ENCODE peak calls at places on chromosomes 11 and 22, in four cellular contexts. T is ovary, Q is endothelial cell, B is HFFc6. H is an unnamed sample.
A peak's percentile ranks its signal among the peaks of the same experiment; 100 is the strongest.

GRCh38 chr22:40687706-40688105 is 8.4 kb downstream of the MCHR1 start:
- DNase-seq in T (no peak), Q (no peak), B (no peak), H (no peak)

GRCh38 chr11:122923302-122923701 is 40.7 kb downstream of the JHY start:
- DNase-seq in Q (no peak), T (no peak), B (no peak), H (no peak)

GRCh38 chr11:18046116-18046777 is at the start of gene TPH1:
- DNase-seq in T (peak; percentile 29), Q (peak; percentile 57), B (peak; percentile 8), H (peak; percentile 71)

GRCh38 chr11:113695207-113695606 is 10.9 kb downstream of the TMPRSS5 start:
- DNase-seq in T (no peak), B (no peak), Q (no peak), H (no peak)

GRCh38 chr11:35177370-35177769 is 38.4 kb downstream of the CD44 start:
- DNase-seq in B (no peak), T (no peak), Q (no peak), H (peak; percentile 5)

GRCh38 chr11:94897330-94897768 is 76.0 kb downstream of the CWC15 start:
- DNase-seq in B (peak; percentile 21), T (peak; percentile 67), Q (peak; percentile 42), H (peak; percentile 63)

GRCh38 chr22:31344369-31345330 is 1.5 kb downstream of the PATZ1 start:
- DNase-seq in T (peak; percentile 58), B (no peak), Q (no peak), H (peak; percentile 20)

GRCh38 chr22:19874307-19875060 is 19.8 kb upstream of the GNB1L start:
- DNase-seq in B (no peak), Q (no peak), T (peak; percentile 21), H (peak; percentile 10)

GRCh38 chr11:44556735-44557409 is 8.6 kb upstream of the CD82 start:
- DNase-seq in T (peak; percentile 80), B (peak; percentile 33), Q (peak; percentile 60), H (peak; percentile 62)

GRCh38 chr11:122983438-122984185 is 2.0 kb upstream of the BSX start:
- DNase-seq in Q (no peak), B (no peak), T (no peak), H (no peak)

GRCh38 chr22:35904332-35904692 is 124.3 kb downstream of the RBFOX2 start:
- DNase-seq in Q (no peak), T (no peak), B (no peak), H (no peak)

GRCh38 chr22:35910013-35910860 is 118.4 kb downstream of the RBFOX2 start:
- DNase-seq in B (no peak), T (no peak), Q (no peak), H (no peak)

GRCh38 chr22:35903571-35904331 is 124.9 kb downstream of the RBFOX2 start:
- DNase-seq in B (no peak), Q (no peak), T (no peak), H (no peak)

GRCh38 chr22:35904752-35905151 is 123.9 kb downstream of the RBFOX2 start:
- DNase-seq in T (no peak), B (no peak), Q (no peak), H (no peak)

GRCh38 chr22:35905894-35906293 is 122.7 kb downstream of the RBFOX2 start:
- DNase-seq in B (no peak), Q (no peak), T (no peak), H (no peak)
- TF ChIP-seq CTCF in B (no peak), Q (no peak), T (no peak), H (no peak)

DNA sequence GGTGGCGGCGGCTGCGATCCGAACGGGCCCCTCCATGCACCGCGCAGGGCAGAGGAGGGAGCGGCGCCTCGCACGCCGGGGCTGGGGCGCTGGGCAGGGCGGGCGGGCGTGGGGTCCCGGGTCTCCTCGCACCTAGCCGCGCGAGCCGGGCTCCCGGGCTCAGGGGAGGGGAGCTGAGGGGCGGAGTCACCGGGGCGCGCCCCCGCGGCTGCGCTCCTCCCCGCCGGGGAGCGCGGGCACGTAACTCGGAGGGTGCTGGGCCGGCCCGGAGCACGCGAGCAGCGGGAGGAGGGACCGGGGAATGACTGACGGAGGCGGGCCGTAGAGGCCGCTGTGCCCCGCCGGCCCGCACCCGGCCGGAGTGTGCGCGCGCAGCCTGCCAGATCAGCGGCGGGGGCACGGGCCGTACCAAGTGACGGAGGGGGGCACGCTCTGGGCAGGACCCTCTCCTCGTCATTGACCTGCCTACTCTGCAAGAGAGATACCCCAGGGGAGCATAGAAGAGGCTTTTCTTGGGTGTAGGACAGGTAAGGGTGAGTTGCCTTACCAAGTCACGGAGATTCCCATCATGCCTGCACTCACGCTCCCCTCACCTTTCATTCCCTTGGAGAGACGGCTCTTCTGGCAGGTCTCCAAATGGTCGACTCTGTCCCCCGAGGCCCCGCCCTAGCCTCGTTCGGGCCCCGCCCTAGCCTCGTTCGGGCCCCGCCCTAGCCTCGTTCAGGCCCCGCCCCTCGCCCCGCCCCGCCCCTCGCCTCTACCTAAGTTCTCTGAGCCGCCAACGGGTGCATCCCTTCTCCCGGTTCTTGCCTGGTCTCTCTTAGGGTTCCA is at the start of gene CDON:
- DNase-seq in T (peak; percentile 95), Q (peak; percentile 95), B (peak; percentile 78), H (peak; percentile 96)
- TF ChIP-seq CTCF in T (peak; percentile 25), Q (no peak), B (peak; percentile 50), H (no peak)

GRCh38 chr11:64916848-64917662 is at the start of gene ATG2A:
- DNase-seq in Q (peak; percentile 97), B (peak; percentile 100), T (peak; percentile 99), H (peak; percentile 99)

GRCh38 chr11:64919627-64920026 is 2.6 kb upstream of the ATG2A start:
- DNase-seq in Q (no peak), B (no peak), T (no peak), H (no peak)

GRCh38 chr11:64916040-64916847 is 765 bp downstream of the ATG2A start:
- DNase-seq in Q (peak; percentile 37), T (peak; percentile 71), B (no peak), H (peak; percentile 35)

GRCh38 chr11:64917663-64917995 is 620 bp upstream of the ATG2A start:
- DNase-seq in Q (no peak), T (no peak), B (no peak), H (no peak)

GRCh38 chr11:64918056-64918455 is 1.0 kb upstream of the ATG2A start:
- DNase-seq in B (peak; percentile 59), T (no peak), Q (no peak), H (no peak)
- TF ChIP-seq CTCF in B (peak; percentile 58), T (no peak), Q (no peak), H (no peak)

GRCh38 chr11:36271794-36272409 is 17.3 kb downstream of the COMMD9 start:
- DNase-seq in B (peak; percentile 31), T (no peak), Q (no peak), H (no peak)
- TF ChIP-seq CTCF in B (peak; percentile 36), T (no peak), Q (no peak), H (no peak)

GRCh38 chr11:117618956-117619355 is 178.1 kb downstream of the DSCAML1 start:
- DNase-seq in B (no peak), Q (peak; percentile 14), T (no peak), H (no peak)

GRCh38 chr11:117620659-117621058 is 176.4 kb downstream of the DSCAML1 start:
- DNase-seq in T (no peak), B (no peak), Q (no peak), H (no peak)

GRCh38 chr11:117623831-117624271 is 173.2 kb downstream of the DSCAML1 start:
- DNase-seq in B (no peak), T (no peak), Q (no peak), H (no peak)

GRCh38 chr11:117620131-117620530 is 176.9 kb downstream of the DSCAML1 start:
- DNase-seq in B (no peak), T (no peak), Q (no peak), H (no peak)

GRCh38 chr11:117621226-117621625 is 175.8 kb downstream of the DSCAML1 start:
- DNase-seq in B (peak; percentile 4), Q (no peak), T (no peak), H (no peak)
- TF ChIP-seq CTCF in B (peak; percentile 85), Q (peak; percentile 58), T (no peak), H (peak; percentile 20)

DNA sequence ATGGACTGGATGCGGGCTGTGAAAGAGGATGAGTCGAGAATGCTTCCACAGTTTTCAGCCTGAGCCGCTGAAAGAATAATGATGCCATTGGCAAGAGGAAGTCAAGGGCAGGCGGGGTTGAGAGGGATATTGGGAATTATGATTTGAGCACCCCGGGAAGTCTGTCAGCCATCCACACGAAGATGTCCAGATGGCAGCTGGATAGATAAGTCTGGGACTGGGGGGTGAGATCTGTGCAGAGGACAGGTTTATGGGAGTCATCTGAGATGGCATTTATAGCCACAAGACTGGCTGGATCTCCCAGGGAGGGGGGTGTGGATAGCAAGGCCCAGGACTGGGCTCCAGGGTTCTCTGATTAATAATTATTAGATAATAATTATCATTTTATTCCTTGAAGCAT is 5.1 kb upstream of the STIP1 start:
- DNase-seq in T (no peak), B (no peak), Q (no peak), H (no peak)
- TF ChIP-seq CTCF in T (no peak), B (no peak), Q (no peak), H (no peak)